ENCODE peak calls at places on chromosomes 3 and 15, in six cellular contexts. T, S, U, W, Y and B are unnamed samples.
A peak's percentile ranks its signal among the peaks of the same experiment; 100 is the strongest.

GRCh38 chr3:18507333-18507732 is 82.2 kb upstream of the SATB1 start:
- DNase-seq in T (no peak), S (no peak), U (no peak), W (no peak), Y (no peak), B (no peak)

GRCh38 chr15:94255540-94255939 is 24.2 kb downstream of the MCTP2 start:
- DNase-seq in T (no peak), S (no peak), U (peak; percentile 42), W (no peak), Y (no peak), B (no peak)

GRCh38 chr3:73503781-73504180 is 121.0 kb downstream of the PDZRN3 start:
- DNase-seq in T (peak; percentile 26), S (peak; percentile 58), U (peak; percentile 26), W (no peak), Y (no peak), B (no peak)

GRCh38 chr15:43225201-43225949 is 4.6 kb upstream of the EPB42 start:
- DNase-seq in T (peak; percentile 89), S (peak; percentile 68), U (peak; percentile 57), W (peak; percentile 76), Y (peak; percentile 45), B (peak; percentile 53)

GRCh38 chr3:149180057-149180573 is 41.5 kb downstream of the CP start:
- DNase-seq in T (no peak), S (peak; percentile 100), U (peak; percentile 100), W (peak; percentile 12), Y (peak; percentile 98), B (peak; percentile 93)

GRCh38 chr3:76310059-76310458 is 524.7 kb upstream of the ZNF717 start:
- DNase-seq in T (no peak), S (peak; percentile 12), U (no peak), W (no peak), Y (no peak), B (no peak)

GRCh38 chr3:179731544-179731943 is 78.7 kb downstream of the USP13 start:
- DNase-seq in T (no peak), S (no peak), U (no peak), W (no peak), Y (no peak), B (no peak)

GRCh38 chr3:129890891-129891290 is 2.6 kb downstream of the TMCC1 start:
- DNase-seq in T (no peak), S (no peak), U (no peak), W (no peak), Y (no peak), B (no peak)

GRCh38 chr15:27222479-27222878 is 251.5 kb downstream of the GABRG3 start:
- DNase-seq in T (no peak), S (peak; percentile 54), U (no peak), W (no peak), Y (no peak), B (peak; percentile 46)

GRCh38 chr15:78859971-78860733 is 12.5 kb upstream of the MORF4L1 start:
- DNase-seq in T (peak; percentile 66), S (peak; percentile 88), U (peak; percentile 83), W (peak; percentile 75), Y (peak; percentile 68), B (peak; percentile 78)

GRCh38 chr3:99648091-99648490 is 9.7 kb downstream of the COL8A1 start:
- DNase-seq in T (no peak), S (peak; percentile 68), U (peak; percentile 52), W (no peak), Y (no peak), B (no peak)

GRCh38 chr3:86988235-86988634 is 2.7 kb downstream of the VGLL3 start:
- DNase-seq in T (no peak), S (peak; percentile 87), U (peak; percentile 96), W (no peak), Y (no peak), B (no peak)

GRCh38 chr15:64961013-64961412 is 28.7 kb downstream of the SPG21 start:
- DNase-seq in T (no peak), S (no peak), U (no peak), W (no peak), Y (no peak), B (no peak)

GRCh38 chr3:48709051-48709461 is 8.0 kb downstream of the IP6K2 start:
- DNase-seq in T (no peak), S (no peak), U (no peak), W (no peak), Y (no peak), B (no peak)

GRCh38 chr3:10500717-10501663 is 4.4 kb downstream of the ATP2B2 start:
- DNase-seq in T (no peak), S (no peak), U (no peak), W (no peak), Y (no peak), B (no peak)

GRCh38 chr3:111080357-111080937 is 8.8 kb downstream of the NECTIN3 start:
- DNase-seq in T (no peak), S (peak; percentile 83), U (peak; percentile 67), W (peak; percentile 28), Y (no peak), B (no peak)

GRCh38 chr3:184693011-184693975 is 18.6 kb downstream of the MAGEF1 start:
- DNase-seq in T (no peak), S (no peak), U (no peak), W (no peak), Y (no peak), B (no peak)

GRCh38 chr15:65411470-65412071 is 11.2 kb downstream of the IGDCC4 start:
- DNase-seq in T (no peak), S (no peak), U (peak; percentile 30), W (no peak), Y (no peak), B (no peak)

GRCh38 chr3:173891272-173892100 is 493.9 kb downstream of the NLGN1 start:
- DNase-seq in T (no peak), S (no peak), U (no peak), W (no peak), Y (no peak), B (no peak)

GRCh38 chr3:32488609-32489008 is 14.0 kb downstream of the CMTM6 start:
- DNase-seq in T (no peak), S (no peak), U (peak; percentile 79), W (no peak), Y (no peak), B (no peak)

GRCh38 chr3:52005571-52005986 is 9.9 kb upstream of the RPL29 start:
- DNase-seq in T (no peak), S (no peak), U (peak; percentile 74), W (no peak), Y (no peak), B (no peak)

GRCh38 chr3:126798521-126798920 is 94.5 kb downstream of the CHCHD6 start:
- DNase-seq in T (no peak), S (no peak), U (no peak), W (no peak), Y (no peak), B (no peak)

GRCh38 chr15:32715276-32715675 is 2.5 kb upstream of the GREM1 start:
- DNase-seq in T (peak; percentile 33), S (peak; percentile 27), U (peak; percentile 23), W (no peak), Y (no peak), B (no peak)

GRCh38 chr3:188003188-188004171 is 150.5 kb upstream of the LPP start:
- DNase-seq in T (no peak), S (no peak), U (no peak), W (no peak), Y (no peak), B (no peak)

GRCh38 chr15:75397494-75397893 is 29.1 kb upstream of the MAN2C1 start:
- DNase-seq in T (no peak), S (no peak), U (peak; percentile 44), W (no peak), Y (no peak), B (no peak)

GRCh38 chr15:90184119-90184785 is 16.9 kb upstream of the SEMA4B start:
- DNase-seq in T (peak; percentile 76), S (peak; percentile 55), U (peak; percentile 92), W (peak; percentile 54), Y (no peak), B (peak; percentile 63)

GRCh38 chr3:56693750-56694149 is 10.7 kb upstream of the TASOR start:
- DNase-seq in T (no peak), S (no peak), U (no peak), W (peak; percentile 16), Y (no peak), B (no peak)

GRCh38 chr3:168620854-168621253 is 525.1 kb upstream of the GOLIM4 start:
- DNase-seq in T (peak; percentile 25), S (peak; percentile 40), U (no peak), W (peak; percentile 54), Y (peak; percentile 7), B (peak; percentile 20)

GRCh38 chr3:42174679-42175660 is 83.8 kb downstream of the TRAK1 start:
- DNase-seq in T (no peak), S (no peak), U (no peak), W (no peak), Y (no peak), B (no peak)

GRCh38 chr3:179175358-179175757 is 27.2 kb downstream of the PIK3CA start:
- DNase-seq in T (no peak), S (no peak), U (no peak), W (no peak), Y (no peak), B (no peak)

GRCh38 chr3:48502728-48503168 is 1.2 kb downstream of the SHISA5 start:
- DNase-seq in T (no peak), S (no peak), U (no peak), W (no peak), Y (no peak), B (no peak)

GRCh38 chr3:45688194-45688881 is 858 bp upstream of the SACM1L start:
- DNase-seq in T (peak; percentile 53), S (peak; percentile 35), U (no peak), W (peak; percentile 55), Y (no peak), B (no peak)

GRCh38 chr15:23881299-23881698 is 194.2 kb upstream of the NDN start:
- DNase-seq in T (no peak), S (no peak), U (no peak), W (no peak), Y (no peak), B (no peak)

GRCh38 chr3:33023176-33024136 is 72.0 kb downstream of the CCR4 start:
- DNase-seq in T (no peak), S (no peak), U (no peak), W (no peak), Y (no peak), B (no peak)

GRCh38 chr15:73560501-73561117 is 72.6 kb downstream of the NPTN start:
- DNase-seq in T (peak; percentile 32), S (peak; percentile 90), U (peak; percentile 74), W (peak; percentile 75), Y (peak; percentile 46), B (peak; percentile 62)

GRCh38 chr3:95297586-95297985 is 1234.7 kb downstream of the NSUN3 start:
- DNase-seq in T (no peak), S (no peak), U (peak; percentile 4), W (no peak), Y (no peak), B (no peak)

GRCh38 chr3:11592460-11593298 is 51.0 kb downstream of the VGLL4 start:
- DNase-seq in T (no peak), S (no peak), U (peak; percentile 39), W (no peak), Y (no peak), B (no peak)

GRCh38 chr3:114624047-114624445 is 330.2 kb downstream of the TIGIT start:
- DNase-seq in T (no peak), S (peak; percentile 77), U (peak; percentile 79), W (peak; percentile 79), Y (no peak), B (peak; percentile 7)

GRCh38 chr3:65902304-65902793 is 136.4 kb downstream of the MAGI1 start:
- DNase-seq in T (no peak), S (no peak), U (no peak), W (no peak), Y (no peak), B (no peak)